ENCODE peak calls at places on chromosomes 2 and 18, in ten cellular contexts. W, M, I, J, O, K, B, E, L and H are unnamed samples.

GRCh38 chr18:13453714-13454113 is 235.2 kb downstream of the LDLRAD4 start:
- DNase-seq in E (no peak), M (no peak), L (no peak), O (no peak), I (no peak), B (no peak), J (no peak), W (no peak), K (no peak), H (peak)

GRCh38 chr2:66547113-66547512 is 112.2 kb downstream of the MEIS1 start:
- DNase-seq in L (no peak), I (no peak), J (no peak), O (no peak), M (no peak), W (no peak), B (no peak), K (no peak), E (no peak), H (no peak)

GRCh38 chr2:61125123-61125710 is 36.8 kb upstream of the C2orf74 start:
- DNase-seq in J (no peak), W (no peak), I (no peak), B (no peak), O (no peak), M (no peak), E (no peak), K (no peak), L (no peak), H (no peak)

GRCh38 chr2:181174880-181175590 is 194.6 kb downstream of the UBE2E3 start:
- DNase-seq in B (no peak), J (no peak), M (no peak), O (no peak), L (no peak), I (no peak), W (no peak), K (no peak), E (no peak), H (no peak)

GRCh38 chr2:165408191-165408590 is 61.3 kb upstream of the CSRNP3 start:
- DNase-seq in L (peak), M (no peak), I (no peak), O (no peak), E (no peak), K (no peak), W (no peak), J (no peak), B (no peak), H (no peak)

GRCh38 chr2:64262068-64262467 is 117.8 kb upstream of the PELI1 start:
- DNase-seq in B (no peak), J (no peak), M (peak), I (no peak), E (no peak), W (peak), L (no peak), O (no peak), K (peak), H (no peak)

GRCh38 chr2:232260075-232260474 is 118.5 kb upstream of the ALPP start:
- DNase-seq in I (no peak), L (no peak), E (no peak), J (no peak), B (no peak), O (no peak), M (peak), K (peak), W (no peak), H (no peak)

GRCh38 chr2:128276878-128277675 is 41.6 kb downstream of the HS6ST1 start:
- DNase-seq in O (peak), K (no peak), B (no peak), L (no peak), I (peak), J (no peak), M (no peak), E (no peak), W (no peak), H (no peak)

GRCh38 chr2:112163541-112163981 is 25.4 kb downstream of the FBLN7 start:
- DNase-seq in L (no peak), I (peak), O (no peak), K (no peak), M (no peak), B (no peak), J (no peak), E (no peak), W (no peak), H (peak)

GRCh38 chr2:208657468-208657867 is 250.9 kb downstream of the PTH2R start:
- DNase-seq in J (no peak), L (no peak), W (no peak), O (peak), K (no peak), M (peak), B (no peak), E (no peak), I (no peak), H (no peak)

GRCh38 chr2:151051584-151052220 is 210.0 kb downstream of the RBM43 start:
- DNase-seq in O (peak), K (peak), B (no peak), L (peak), I (no peak), W (peak), E (no peak), M (peak), J (no peak), H (peak)

GRCh38 chr2:130823886-130824491 is 12.7 kb upstream of the ARHGEF4 start:
- DNase-seq in I (no peak), B (no peak), W (no peak), L (no peak), O (no peak), M (no peak), J (no peak), K (no peak), E (no peak), H (no peak)

GRCh38 chr18:23067236-23067635 is 68.0 kb upstream of the CABLES1 start:
- DNase-seq in E (no peak), O (no peak), B (no peak), I (no peak), J (no peak), W (no peak), L (no peak), M (peak), K (peak), H (no peak)

GRCh38 chr2:72533767-72534166 is 292.1 kb downstream of the EXOC6B start:
- DNase-seq in E (no peak), J (no peak), W (no peak), B (no peak), L (no peak), O (no peak), I (no peak), K (peak), M (no peak), H (no peak)

GRCh38 chr2:70676301-70677035 is 91.5 kb downstream of the ADD2 start:
- DNase-seq in W (no peak), K (no peak), M (no peak), I (peak), B (no peak), L (no peak), O (no peak), J (no peak), E (no peak), H (no peak)

GRCh38 chr2:2573658-2574293 is 242.7 kb upstream of the MYT1L start:
- DNase-seq in E (no peak), B (no peak), W (no peak), K (peak), O (no peak), L (no peak), I (no peak), M (no peak), J (no peak), H (no peak)

GRCh38 chr2:206456078-206456769 is 12.9 kb downstream of the ADAM23 start:
- DNase-seq in I (no peak), E (no peak), K (no peak), B (no peak), J (no peak), W (no peak), L (no peak), M (no peak), O (no peak), H (no peak)

GRCh38 chr2:92073036-92073814 is 2798.0 kb upstream of the TEKT4 start:
- DNase-seq in K (no peak), J (no peak), L (no peak), W (no peak), M (no peak), B (no peak), I (peak), E (no peak), O (peak), H (no peak)

GRCh38 chr18:49321800-49322461 is 138.5 kb downstream of the DYM start:
- DNase-seq in W (no peak), J (no peak), B (no peak), L (no peak), M (no peak), E (no peak), O (no peak), K (peak), I (no peak), H (no peak)

GRCh38 chr2:60073201-60073600 is 480.3 kb downstream of the BCL11A start:
- DNase-seq in M (no peak), K (no peak), O (no peak), E (no peak), B (no peak), L (no peak), I (no peak), J (no peak), W (no peak), H (no peak)

GRCh38 chr18:9361191-9361590 is 26.6 kb downstream of the TWSG1 start:
- DNase-seq in O (no peak), L (no peak), M (no peak), E (no peak), B (no peak), J (no peak), W (no peak), K (no peak), I (no peak), H (no peak)